ENCODE peak calls at places on chromosomes 4 and X, in ten cellular contexts. One of them, this sample, is unnamed.

GRCh38 chr4:123709336-123709735 is 312.7 kb downstream of the SPRY1 start:
- DNase-seq in sigmoid colon: no peak
- DNase-seq in suprapubic skin: no peak
- DNase-seq in stomach: no peak
- DNase-seq in SK-N-SH: no peak
- DNase-seq in GM12878: no peak
- DNase-seq in esophagus muscularis mucosa: no peak
- DNase-seq in transverse colon: peak
- DNase-seq in K562: no peak
- DNase-seq in A549: no peak
- DNase-seq in this sample: no peak

GRCh38 chr4:55321707-55322264 is 24.3 kb upstream of the SRD5A3 start:
- DNase-seq in esophagus muscularis mucosa: no peak
- DNase-seq in GM12878: peak
- DNase-seq in stomach: peak
- DNase-seq in suprapubic skin: peak
- DNase-seq in A549: peak
- DNase-seq in SK-N-SH: peak
- DNase-seq in K562: peak
- DNase-seq in sigmoid colon: peak
- DNase-seq in transverse colon: peak
- DNase-seq in this sample: peak

GRCh38 chrX:139112432-139112831 is 400.9 kb upstream of the FGF13 start:
- DNase-seq in suprapubic skin: no peak
- DNase-seq in GM12878: no peak
- DNase-seq in sigmoid colon: peak
- DNase-seq in esophagus muscularis mucosa: no peak
- DNase-seq in stomach: no peak
- DNase-seq in K562: no peak
- DNase-seq in SK-N-SH: no peak
- DNase-seq in A549: no peak
- DNase-seq in transverse colon: no peak
- DNase-seq in this sample: no peak

GRCh38 chrX:40573763-40574162 is 7.0 kb upstream of the ATP6AP2 start:
- DNase-seq in SK-N-SH: no peak
- DNase-seq in A549: peak
- DNase-seq in suprapubic skin: no peak
- DNase-seq in GM12878: no peak
- DNase-seq in esophagus muscularis mucosa: no peak
- DNase-seq in stomach: no peak
- DNase-seq in transverse colon: no peak
- DNase-seq in sigmoid colon: no peak
- DNase-seq in K562: no peak
- DNase-seq in this sample: no peak

GRCh38 chrX:142978130-142978684 is 47.5 kb upstream of the SPANXN4 start:
- DNase-seq in sigmoid colon: no peak
- DNase-seq in A549: no peak
- DNase-seq in GM12878: peak
- DNase-seq in esophagus muscularis mucosa: no peak
- DNase-seq in SK-N-SH: no peak
- DNase-seq in stomach: no peak
- DNase-seq in K562: no peak
- DNase-seq in suprapubic skin: no peak
- DNase-seq in transverse colon: no peak
- DNase-seq in this sample: no peak

GRCh38 chr4:89997171-89997704 is 102.6 kb downstream of the MMRN1 start:
- DNase-seq in K562: no peak
- DNase-seq in stomach: no peak
- DNase-seq in sigmoid colon: no peak
- DNase-seq in GM12878: no peak
- DNase-seq in SK-N-SH: peak
- DNase-seq in A549: no peak
- DNase-seq in suprapubic skin: no peak
- DNase-seq in transverse colon: no peak
- DNase-seq in esophagus muscularis mucosa: no peak
- DNase-seq in this sample: no peak

GRCh38 chr4:8832130-8832930 is 39.3 kb downstream of the HMX1 start:
- DNase-seq in stomach: peak
- DNase-seq in A549: no peak
- DNase-seq in esophagus muscularis mucosa: no peak
- DNase-seq in SK-N-SH: no peak
- DNase-seq in suprapubic skin: peak
- DNase-seq in K562: no peak
- DNase-seq in transverse colon: peak
- DNase-seq in GM12878: no peak
- DNase-seq in sigmoid colon: peak
- DNase-seq in this sample: no peak

GRCh38 chrX:7263330-7263729 is 115.4 kb upstream of the PUDP start:
- DNase-seq in K562: no peak
- DNase-seq in stomach: no peak
- DNase-seq in esophagus muscularis mucosa: no peak
- DNase-seq in SK-N-SH: no peak
- DNase-seq in A549: no peak
- DNase-seq in transverse colon: no peak
- DNase-seq in suprapubic skin: no peak
- DNase-seq in sigmoid colon: no peak
- DNase-seq in GM12878: no peak
- DNase-seq in this sample: no peak

GRCh38 chr4:158540125-158540907 is 18.6 kb downstream of the RXFP1 start:
- DNase-seq in A549: no peak
- DNase-seq in suprapubic skin: no peak
- DNase-seq in stomach: no peak
- DNase-seq in transverse colon: no peak
- DNase-seq in SK-N-SH: no peak
- DNase-seq in esophagus muscularis mucosa: no peak
- DNase-seq in GM12878: no peak
- DNase-seq in sigmoid colon: no peak
- DNase-seq in K562: no peak
- DNase-seq in this sample: no peak

GRCh38 chrX:73561791-73562190 is 1.2 kb upstream of the CHIC1 start:
- DNase-seq in esophagus muscularis mucosa: no peak
- DNase-seq in SK-N-SH: no peak
- DNase-seq in sigmoid colon: no peak
- DNase-seq in suprapubic skin: no peak
- DNase-seq in transverse colon: no peak
- DNase-seq in K562: no peak
- DNase-seq in stomach: no peak
- DNase-seq in A549: no peak
- DNase-seq in GM12878: no peak
- DNase-seq in this sample: no peak

GRCh38 chr4:139523076-139523475 is 32.9 kb downstream of the SETD7 start:
- DNase-seq in GM12878: no peak
- DNase-seq in esophagus muscularis mucosa: peak
- DNase-seq in K562: no peak
- DNase-seq in A549: no peak
- DNase-seq in sigmoid colon: no peak
- DNase-seq in transverse colon: peak
- DNase-seq in SK-N-SH: no peak
- DNase-seq in stomach: peak
- DNase-seq in suprapubic skin: no peak
- DNase-seq in this sample: no peak

GRCh38 chr4:139171878-139172691 is 4.9 kb downstream of the ELF2 start:
- DNase-seq in stomach: no peak
- DNase-seq in transverse colon: no peak
- DNase-seq in SK-N-SH: no peak
- DNase-seq in esophagus muscularis mucosa: no peak
- DNase-seq in sigmoid colon: no peak
- DNase-seq in K562: no peak
- DNase-seq in A549: peak
- DNase-seq in GM12878: no peak
- DNase-seq in suprapubic skin: no peak
- DNase-seq in this sample: no peak

DNA sequence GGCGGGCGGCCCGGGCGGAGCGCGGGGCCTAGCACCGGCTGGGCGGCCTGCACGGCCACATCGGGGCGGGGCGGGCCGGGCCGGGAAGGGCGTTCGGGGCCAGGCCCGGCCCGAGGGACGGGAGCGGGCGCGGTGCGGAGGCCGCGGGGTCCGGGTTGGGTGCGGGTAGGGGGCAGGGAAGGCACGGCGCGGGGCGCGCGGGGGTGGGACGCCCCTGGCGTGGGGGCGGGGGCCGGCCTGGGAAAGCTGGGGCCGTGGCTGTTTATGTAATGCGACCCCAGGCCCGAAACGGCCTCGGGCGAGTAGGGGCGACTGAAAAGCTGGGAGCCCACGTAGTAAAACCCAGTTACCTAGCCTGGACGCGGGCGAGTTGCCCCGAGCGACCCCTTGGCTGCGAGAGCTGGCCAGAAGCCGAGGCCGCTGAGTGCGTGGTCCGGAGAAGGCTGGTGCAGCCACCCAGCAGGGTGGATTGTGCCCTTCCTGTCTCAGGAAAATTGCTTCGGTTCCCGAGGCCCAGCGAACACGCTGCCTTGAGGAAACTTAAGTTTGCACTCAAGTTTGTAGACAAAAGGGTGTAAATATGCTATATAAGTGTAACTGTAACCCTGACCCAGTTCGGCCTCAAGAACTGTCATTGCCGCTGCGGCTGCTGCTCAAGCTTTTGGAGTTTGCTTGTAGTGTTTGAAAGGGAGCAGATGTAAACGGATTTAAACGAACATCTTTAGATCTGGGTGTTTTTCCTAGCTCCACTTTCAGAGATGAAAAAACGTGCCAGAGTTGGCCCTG is 585 bp downstream of the SEC24B start:
- DNase-seq in stomach: peak
- DNase-seq in sigmoid colon: peak
- DNase-seq in SK-N-SH: peak
- DNase-seq in esophagus muscularis mucosa: no peak
- DNase-seq in K562: no peak
- DNase-seq in suprapubic skin: peak
- DNase-seq in GM12878: no peak
- DNase-seq in A549: peak
- DNase-seq in transverse colon: peak
- DNase-seq in this sample: no peak
- TF ChIP-seq EP300 in stomach: no peak
- TF ChIP-seq EP300 in sigmoid colon: no peak
- TF ChIP-seq EP300 in SK-N-SH: no peak
- TF ChIP-seq EP300 in esophagus muscularis mucosa: no peak
- TF ChIP-seq EP300 in K562: no peak
- TF ChIP-seq EP300 in suprapubic skin: no peak
- TF ChIP-seq EP300 in GM12878: no peak
- TF ChIP-seq EP300 in A549: no peak
- TF ChIP-seq EP300 in transverse colon: no peak
- TF ChIP-seq EP300 in this sample: no peak

DNA sequence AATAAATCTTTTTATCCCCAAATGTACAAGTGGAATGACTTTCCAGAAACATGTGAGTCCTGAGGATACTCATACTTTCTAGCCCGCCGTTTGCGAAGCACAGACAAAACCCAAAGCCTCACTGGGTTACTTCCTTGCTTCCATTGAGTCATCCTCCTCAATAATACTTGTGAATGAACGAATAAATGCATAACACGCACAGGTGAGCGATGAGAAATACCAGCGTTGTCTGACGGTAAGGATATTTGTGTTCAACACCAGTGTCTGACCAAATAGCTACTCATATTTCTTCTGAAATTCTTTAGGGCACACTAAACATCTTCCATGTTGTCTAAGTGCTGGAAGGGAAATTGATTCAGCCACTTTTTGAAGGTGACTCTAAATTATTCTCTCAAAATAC is 36.0 kb downstream of the CCNG2 start:
- DNase-seq in sigmoid colon: no peak
- DNase-seq in K562: no peak
- DNase-seq in transverse colon: no peak
- DNase-seq in esophagus muscularis mucosa: no peak
- DNase-seq in stomach: no peak
- DNase-seq in SK-N-SH: no peak
- DNase-seq in A549: no peak
- DNase-seq in suprapubic skin: no peak
- DNase-seq in GM12878: no peak
- DNase-seq in this sample: no peak
- H3K4me3 ChIP-seq in sigmoid colon: no peak
- H3K4me3 ChIP-seq in K562: no peak
- H3K4me3 ChIP-seq in transverse colon: no peak
- H3K4me3 ChIP-seq in esophagus muscularis mucosa: no peak
- H3K4me3 ChIP-seq in stomach: no peak
- H3K4me3 ChIP-seq in SK-N-SH: no peak
- H3K4me3 ChIP-seq in A549: no peak
- H3K4me3 ChIP-seq in suprapubic skin: no peak
- H3K4me3 ChIP-seq in GM12878: peak
- H3K4me3 ChIP-seq in this sample: no peak

DNA sequence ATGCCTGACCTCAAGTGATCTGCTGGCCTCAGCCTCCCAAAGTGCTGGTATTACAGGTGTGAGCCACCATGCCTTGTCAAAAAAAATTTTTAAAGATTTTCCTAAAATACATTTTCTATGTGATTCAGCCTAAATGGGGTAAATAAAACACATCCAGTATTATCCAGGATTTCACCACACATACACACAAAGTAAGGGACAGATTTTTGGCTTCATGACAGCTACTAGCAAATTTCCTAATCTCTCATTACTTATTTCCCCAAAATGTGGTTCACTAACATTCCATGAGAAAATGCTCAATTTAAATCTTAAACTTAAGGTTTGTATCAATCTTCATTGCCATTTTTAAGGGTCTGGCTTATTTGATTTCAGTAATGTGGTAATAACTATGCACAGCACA is 348.5 kb upstream of the INTU start:
- DNase-seq in sigmoid colon: no peak
- DNase-seq in A549: no peak
- DNase-seq in esophagus muscularis mucosa: no peak
- DNase-seq in transverse colon: no peak
- DNase-seq in K562: no peak
- DNase-seq in suprapubic skin: no peak
- DNase-seq in stomach: no peak
- DNase-seq in GM12878: no peak
- DNase-seq in SK-N-SH: no peak
- DNase-seq in this sample: no peak
- TF ChIP-seq EP300 in sigmoid colon: no peak
- TF ChIP-seq EP300 in A549: no peak
- TF ChIP-seq EP300 in esophagus muscularis mucosa: no peak
- TF ChIP-seq EP300 in transverse colon: no peak
- TF ChIP-seq EP300 in K562: no peak
- TF ChIP-seq EP300 in suprapubic skin: no peak
- TF ChIP-seq EP300 in stomach: no peak
- TF ChIP-seq EP300 in GM12878: no peak
- TF ChIP-seq EP300 in SK-N-SH: no peak
- TF ChIP-seq EP300 in this sample: no peak

DNA sequence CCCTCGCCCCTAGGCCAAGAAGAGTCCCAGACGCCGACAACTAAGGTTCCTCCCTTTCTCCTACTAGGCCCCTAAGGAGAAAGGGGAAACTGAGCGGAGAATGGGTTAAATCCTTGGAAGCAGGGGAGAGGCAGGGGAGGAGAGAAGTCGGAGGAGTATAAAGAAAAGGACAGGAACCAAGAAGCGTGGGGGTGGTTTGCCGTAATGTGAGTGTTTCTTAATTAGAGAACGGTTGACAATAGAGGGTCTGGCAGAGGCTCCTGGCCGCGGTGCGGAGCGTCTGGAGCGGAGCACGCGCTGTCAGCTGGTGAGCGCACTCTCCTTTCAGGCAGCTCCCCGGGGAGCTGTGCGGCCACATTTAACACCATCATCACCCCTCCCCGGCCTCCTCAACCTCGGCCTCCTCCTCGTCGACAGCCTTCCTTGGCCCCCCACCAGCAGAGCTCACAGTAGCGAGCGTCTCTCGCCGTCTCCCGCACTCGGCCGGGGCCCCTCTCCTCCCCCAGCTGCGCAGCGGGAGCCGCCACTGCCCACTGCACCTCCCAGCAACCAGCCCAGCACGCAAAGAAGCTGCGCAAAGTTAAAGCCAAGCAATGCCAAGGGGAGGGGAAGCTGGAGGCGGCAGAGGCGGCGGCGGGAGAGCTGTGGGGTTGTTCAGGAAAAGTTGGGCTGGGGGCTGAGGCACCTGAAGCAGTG is 6.0 kb downstream of the ATOH1 start:
- DNase-seq in K562: no peak
- DNase-seq in SK-N-SH: peak
- DNase-seq in A549: no peak
- DNase-seq in sigmoid colon: no peak
- DNase-seq in suprapubic skin: no peak
- DNase-seq in stomach: no peak
- DNase-seq in GM12878: no peak
- DNase-seq in transverse colon: no peak
- DNase-seq in esophagus muscularis mucosa: no peak
- DNase-seq in this sample: no peak
- H3K4me3 ChIP-seq in K562: no peak
- H3K4me3 ChIP-seq in SK-N-SH: no peak
- H3K4me3 ChIP-seq in A549: no peak
- H3K4me3 ChIP-seq in sigmoid colon: no peak
- H3K4me3 ChIP-seq in suprapubic skin: peak
- H3K4me3 ChIP-seq in stomach: no peak
- H3K4me3 ChIP-seq in GM12878: no peak
- H3K4me3 ChIP-seq in transverse colon: no peak
- H3K4me3 ChIP-seq in esophagus muscularis mucosa: peak
- H3K4me3 ChIP-seq in this sample: no peak